ENCODE peak calls at places on chromosomes 11 and 22, in nine cellular contexts. S is RCC 7860, Q is ELR, B is mammary epithelial cell, U is SK-MEL-5, M is AG10803, F is NCI-H2081, Z is activated T-cell treated with anti-CD3 and anti-CD28 coated beads for 1 hour, I is activated B cell treated with CpG ODN at 0.5 μM for 24 hours. N is an unnamed sample.

GRCh38 chr11:1116104-1116503 is 41.4 kb downstream of the MUC2 start:
- DNase-seq in S (no peak), Q (no peak), B (no peak), U (no peak), M (no peak), F (no peak), Z (no peak), I (no peak), N (no peak)

GRCh38 chr11:30852645-30853044 is 266.5 kb upstream of the MPPED2 start:
- DNase-seq in S (no peak), Q (no peak), B (no peak), U (no peak), M (no peak), F (no peak), Z (no peak), I (no peak), N (no peak)

GRCh38 chr11:69874984-69875673 is 55.9 kb upstream of the FGF3 start:
- DNase-seq in S (no peak), Q (no peak), B (no peak), U (no peak), M (no peak), F (no peak), Z (no peak), I (peak), N (no peak)

GRCh38 chr22:44131989-44132685 is 48.6 kb upstream of the PARVG start:
- DNase-seq in S (no peak), Q (no peak), B (no peak), U (no peak), M (no peak), F (no peak), Z (no peak), I (no peak), N (no peak)

GRCh38 chr11:117076941-117077659 is 21.1 kb downstream of the SIK3 start:
- DNase-seq in S (peak), Q (no peak), B (no peak), U (no peak), M (no peak), F (peak), Z (no peak), I (no peak), N (no peak)

GRCh38 chr11:34633990-34634725 is 13.3 kb downstream of the EHF start:
- DNase-seq in S (no peak), Q (peak), B (peak), U (no peak), M (peak), F (peak), Z (no peak), I (no peak), N (peak)

GRCh38 chr11:8813658-8814057 is 97.3 kb upstream of the AKIP1 start:
- DNase-seq in S (peak), Q (peak), B (peak), U (peak), M (peak), F (peak), Z (peak), I (peak), N (peak)

GRCh38 chr11:60951909-60952741 is at the start of gene SLC15A3:
- DNase-seq in S (no peak), Q (peak), B (no peak), U (no peak), M (peak), F (no peak), Z (no peak), I (peak), N (peak)

GRCh38 chr11:7787239-7787638 is 9.5 kb downstream of the OR5P2 start:
- DNase-seq in S (no peak), Q (no peak), B (no peak), U (no peak), M (no peak), F (no peak), Z (no peak), I (no peak), N (no peak)

GRCh38 chr11:131760191-131760951 is 390.0 kb downstream of the NTM start:
- DNase-seq in S (no peak), Q (peak), B (no peak), U (peak), M (peak), F (no peak), Z (no peak), I (no peak), N (peak)

GRCh38 chr11:14193644-14194043 is 165.3 kb downstream of the RRAS2 start:
- DNase-seq in S (no peak), Q (no peak), B (no peak), U (no peak), M (no peak), F (no peak), Z (no peak), I (no peak), N (no peak)

GRCh38 chr11:95005642-95006041 is 19.4 kb upstream of the KDM4E start:
- DNase-seq in S (no peak), Q (no peak), B (no peak), U (no peak), M (no peak), F (no peak), Z (no peak), I (no peak), N (no peak)